ENCODE peak calls at places on chromosomes 6 and 20, in six cellular contexts. One of them, this sample, is unnamed.

GRCh38 chr20:3629893-3630292 is 33.3 kb downstream of the GFRA4 start:
- DNase-seq in substantia nigra: no peak
- DNase-seq in suprapubic skin: no peak
- DNase-seq in fibroblast of mammary gland: no peak
- DNase-seq in hepatocyte: no peak
- DNase-seq in COR-L47: no peak
- DNase-seq in this sample: no peak

GRCh38 chr20:32476684-32477593 is 108.2 kb downstream of the NOL4L start:
- DNase-seq in substantia nigra: no peak
- DNase-seq in suprapubic skin: no peak
- DNase-seq in fibroblast of mammary gland: no peak
- DNase-seq in hepatocyte: peak
- DNase-seq in COR-L47: no peak
- DNase-seq in this sample: no peak

GRCh38 chr6:83252717-83253116 is 59.6 kb downstream of the RWDD2A start:
- DNase-seq in substantia nigra: no peak
- DNase-seq in suprapubic skin: no peak
- DNase-seq in fibroblast of mammary gland: peak
- DNase-seq in hepatocyte: no peak
- DNase-seq in COR-L47: no peak
- DNase-seq in this sample: no peak

GRCh38 chr20:33554914-33555420 is 65.1 kb downstream of the CBFA2T2 start:
- DNase-seq in substantia nigra: no peak
- DNase-seq in suprapubic skin: no peak
- DNase-seq in fibroblast of mammary gland: peak
- DNase-seq in hepatocyte: peak
- DNase-seq in COR-L47: peak
- DNase-seq in this sample: no peak

GRCh38 chr20:58938078-58938477 is 43.0 kb upstream of the NELFCD start:
- DNase-seq in substantia nigra: no peak
- DNase-seq in suprapubic skin: no peak
- DNase-seq in fibroblast of mammary gland: no peak
- DNase-seq in hepatocyte: no peak
- DNase-seq in COR-L47: no peak
- DNase-seq in this sample: no peak

GRCh38 chr20:2659547-2659946 is 4.5 kb downstream of the IDH3B start:
- DNase-seq in substantia nigra: no peak
- DNase-seq in suprapubic skin: no peak
- DNase-seq in fibroblast of mammary gland: no peak
- DNase-seq in hepatocyte: no peak
- DNase-seq in COR-L47: no peak
- DNase-seq in this sample: no peak

GRCh38 chr6:131023834-131024504 is 39.1 kb downstream of the EPB41L2 start:
- DNase-seq in substantia nigra: no peak
- DNase-seq in suprapubic skin: no peak
- DNase-seq in fibroblast of mammary gland: peak
- DNase-seq in hepatocyte: no peak
- DNase-seq in COR-L47: no peak
- DNase-seq in this sample: no peak

GRCh38 chr6:25027221-25027916 is 91.6 kb upstream of the RIPOR2 start:
- DNase-seq in substantia nigra: no peak
- DNase-seq in suprapubic skin: no peak
- DNase-seq in fibroblast of mammary gland: no peak
- DNase-seq in hepatocyte: no peak
- DNase-seq in COR-L47: no peak
- DNase-seq in this sample: no peak

GRCh38 chr6:26223677-26224546 is 136.7 kb downstream of the HFE start:
- DNase-seq in substantia nigra: peak
- DNase-seq in suprapubic skin: no peak
- DNase-seq in fibroblast of mammary gland: peak
- DNase-seq in hepatocyte: peak
- DNase-seq in COR-L47: peak
- DNase-seq in this sample: no peak

GRCh38 chr6:21823371-21823770 is 229.8 kb downstream of the SOX4 start:
- DNase-seq in substantia nigra: no peak
- DNase-seq in suprapubic skin: no peak
- DNase-seq in fibroblast of mammary gland: no peak
- DNase-seq in hepatocyte: no peak
- DNase-seq in COR-L47: no peak
- DNase-seq in this sample: no peak

GRCh38 chr20:13545755-13546154 is 93.0 kb downstream of the TASP1 start:
- DNase-seq in substantia nigra: no peak
- DNase-seq in suprapubic skin: no peak
- DNase-seq in fibroblast of mammary gland: no peak
- DNase-seq in hepatocyte: no peak
- DNase-seq in COR-L47: no peak
- DNase-seq in this sample: no peak